ENCODE peak calls at places on chromosome 19, in ten cellular contexts. D is heart right ventricle, T is fibroblast of gingiva, N is M059J, J is ovary, M is adipocyte, O is HS-5, V is H7, F is activated gamma-delta T cell treated with Interleukin-2 at 50 U/mL for 16 hours, A is Calu3. S is an unnamed sample.

GRCh38 chr19:32322541-32322940 is 22.9 kb upstream of the ZNF507 start:
- DNase-seq in D (no peak), T (no peak), N (peak), J (no peak), M (no peak), O (no peak), V (no peak), F (no peak), A (no peak), S (no peak)

GRCh38 chr19:45275370-45275971 is 24.4 kb downstream of the MARK4 start:
- DNase-seq in D (no peak), T (no peak), N (no peak), J (no peak), M (no peak), O (no peak), V (no peak), F (no peak), A (no peak), S (no peak)

GRCh38 chr19:37926711-37927110 is 19.7 kb downstream of the SIPA1L3 start:
- DNase-seq in D (no peak), T (no peak), N (no peak), J (no peak), M (no peak), O (no peak), V (no peak), F (no peak), A (no peak), S (no peak)

GRCh38 chr19:14166448-14166847 is 30.1 kb upstream of the ASF1B start:
- DNase-seq in D (no peak), T (no peak), N (no peak), J (no peak), M (no peak), O (no peak), V (peak), F (no peak), A (no peak), S (no peak)

GRCh38 chr19:18470153-18470552 is 32.2 kb upstream of the ISYNA1 start:
- DNase-seq in D (peak), T (no peak), N (no peak), J (no peak), M (peak), O (no peak), V (peak), F (no peak), A (peak), S (no peak)

GRCh38 chr19:18807861-18808331 is 16.8 kb upstream of the COMP start:
- DNase-seq in D (no peak), T (no peak), N (no peak), J (no peak), M (no peak), O (no peak), V (peak), F (no peak), A (no peak), S (peak)

GRCh38 chr19:5124111-5124855 is 155.4 kb downstream of the KDM4B start:
- DNase-seq in D (no peak), T (no peak), N (no peak), J (no peak), M (no peak), O (no peak), V (no peak), F (no peak), A (no peak), S (no peak)

GRCh38 chr19:39004403-39004802 is 27.9 kb downstream of the FBXO27 start:
- DNase-seq in D (no peak), T (no peak), N (no peak), J (no peak), M (no peak), O (no peak), V (no peak), F (no peak), A (no peak), S (no peak)

GRCh38 chr19:33388231-33388816 is 14.8 kb downstream of the CEBPG start:
- DNase-seq in D (no peak), T (peak), N (no peak), J (no peak), M (no peak), O (no peak), V (no peak), F (no peak), A (no peak), S (no peak)

S was measured in GM04503.